ENCODE peak calls at places on chromosomes 4 and X, in six cellular contexts. P is tibial artery, C is HepG2, U is OCI-LY7, L is astrocyte, D is Panc1. Z is an unnamed sample.

GRCh38 chr4:17781072-17781830 is at the start of gene FAM184B:
- DNase-seq in P (no peak), C (no peak), U (no peak), L (peak; percentile 4), D (no peak), Z (no peak)

GRCh38 chrX:74421181-74422028 is at the start of gene SLC16A2:
- DNase-seq in P (peak; percentile 81), C (no peak), U (no peak), L (peak; percentile 76), D (no peak), Z (peak; percentile 19)

GRCh38 chr4:4526401-4526800 is 15.4 kb downstream of the STX18 start:
- DNase-seq in P (no peak), C (no peak), U (no peak), L (no peak), D (no peak), Z (no peak)

GRCh38 chrX:18607966-18608365 is 63.9 kb downstream of the RS1 start:
- DNase-seq in P (no peak), C (no peak), U (no peak), L (no peak), D (no peak), Z (no peak)

GRCh38 chr4:138996090-138996489 is 19.5 kb upstream of the NOCT start:
- DNase-seq in P (no peak), C (no peak), U (no peak), L (no peak), D (no peak), Z (no peak)

GRCh38 chr4:3353747-3354454 is 61.1 kb downstream of the RGS12 start:
- DNase-seq in P (no peak), C (no peak), U (no peak), L (no peak), D (no peak), Z (no peak)

GRCh38 chr4:113436360-113436759 is 325.2 kb downstream of the CAMK2D start:
- DNase-seq in P (no peak), C (no peak), U (peak; percentile 42), L (peak; percentile 76), D (no peak), Z (no peak)

GRCh38 chr4:148293571-148293970 is 148.6 kb downstream of the NR3C2 start:
- DNase-seq in P (no peak), C (no peak), U (no peak), L (no peak), D (no peak), Z (no peak)

GRCh38 chrX:127085939-127086338 is 266.4 kb downstream of the PRR32 start:
- DNase-seq in P (no peak), C (no peak), U (no peak), L (no peak), D (no peak), Z (no peak)

GRCh38 chr4:3410401-3411135 is 31.2 kb upstream of the HGFAC start:
- DNase-seq in P (no peak), C (no peak), U (no peak), L (no peak), D (no peak), Z (no peak)

GRCh38 chrX:153991013-153991580 is 18.5 kb downstream of the TMEM187 start:
- DNase-seq in P (no peak), C (no peak), U (no peak), L (no peak), D (no peak), Z (no peak)

GRCh38 chrX:115147220-115147619 is 42.0 kb upstream of the RBMXL3 start:
- DNase-seq in P (no peak), C (no peak), U (no peak), L (peak; percentile 17), D (no peak), Z (no peak)

GRCh38 chrX:105876658-105877057 is 54.3 kb downstream of the NRK start:
- DNase-seq in P (no peak), C (peak; percentile 3), U (peak; percentile 3), L (no peak), D (no peak), Z (no peak)

GRCh38 chr4:67071641-67072040 is 473.7 kb downstream of the CENPC start:
- DNase-seq in P (no peak), C (no peak), U (no peak), L (no peak), D (no peak), Z (no peak)

GRCh38 chr4:74109894-74110605 is 11.1 kb upstream of the CXCL2 start:
- DNase-seq in P (no peak), C (no peak), U (no peak), L (peak; percentile 97), D (no peak), Z (no peak)

GRCh38 chrX:125205084-125205917 is 114.4 kb upstream of the TEX13C start:
- DNase-seq in P (peak; percentile 55), C (no peak), U (no peak), L (no peak), D (no peak), Z (no peak)

GRCh38 chrX:118761950-118762725 is 34.7 kb downstream of the IL13RA1 start:
- DNase-seq in P (no peak), C (no peak), U (no peak), L (no peak), D (no peak), Z (no peak)

GRCh38 chr4:163767993-163768392 is 273.5 kb downstream of the TMA16 start:
- DNase-seq in P (no peak), C (no peak), U (no peak), L (no peak), D (no peak), Z (no peak)

GRCh38 chr4:25347971-25348370 is 29.1 kb upstream of the ANAPC4 start:
- DNase-seq in P (no peak), C (no peak), U (no peak), L (no peak), D (no peak), Z (no peak)

GRCh38 chrX:8738588-8739189 is 6.8 kb upstream of the ANOS1 start:
- DNase-seq in P (peak; percentile 27), C (peak; percentile 11), U (peak; percentile 9), L (no peak), D (no peak), Z (peak; percentile 14)

GRCh38 chrX:41824551-41824950 is 98.8 kb downstream of the CASK start:
- DNase-seq in P (no peak), C (no peak), U (no peak), L (peak; percentile 56), D (no peak), Z (no peak)

GRCh38 chr4:81648576-81649272 is 177.0 kb upstream of the RASGEF1B start:
- DNase-seq in P (no peak), C (no peak), U (peak; percentile 88), L (peak; percentile 35), D (no peak), Z (peak; percentile 19)

DNA sequence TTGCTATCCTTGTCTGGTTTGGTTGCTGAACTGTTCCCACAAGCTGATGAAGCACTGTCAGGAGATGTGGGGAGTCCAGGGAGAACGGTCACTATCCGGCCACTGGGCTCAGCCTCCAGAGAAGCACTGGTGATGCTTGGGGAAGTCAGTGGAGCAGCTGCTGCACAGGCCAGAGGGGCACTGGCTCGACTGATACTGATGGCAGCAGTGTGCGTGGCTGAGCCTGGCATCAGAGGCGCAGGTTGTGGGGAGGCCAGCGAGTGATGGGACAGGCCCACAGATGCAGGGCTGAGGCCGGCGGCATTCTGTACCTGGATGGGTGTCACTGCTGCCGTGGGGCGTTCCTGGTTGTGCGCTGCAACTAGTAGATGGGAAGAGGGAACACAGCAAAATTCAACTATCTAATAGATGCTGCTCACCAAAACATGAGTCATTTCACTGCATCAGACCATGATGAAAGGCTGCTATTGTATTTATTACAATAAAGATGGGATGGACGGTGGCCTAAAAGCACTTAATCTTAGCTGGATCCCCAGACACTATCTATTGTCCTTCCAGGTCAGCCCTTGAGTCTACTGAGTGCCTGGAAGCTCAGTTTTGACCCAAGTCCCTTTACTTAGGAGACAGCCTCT is 106.3 kb upstream of the CBR4 start:
- DNase-seq in P (no peak), C (no peak), U (no peak), L (peak; percentile 49), D (no peak), Z (no peak)
- H3K27ac ChIP-seq in P (no peak overlapping the region), C (no peak overlapping the region), U (no peak overlapping the region), L (peak overlapping the region; percentile 95), D (no peak overlapping the region), Z (no peak overlapping the region)

GRCh38 chr4:6279582-6280289 is 10.1 kb downstream of the WFS1 start:
- DNase-seq in P (no peak), C (no peak), U (no peak), L (no peak), D (no peak), Z (no peak)
- H3K4me1 ChIP-seq in P (no peaks in the 10 kb centered on the region), C (peaks cover 52% of the 10 kb centered on the region), U (peaks cover 32% of the 10 kb centered on the region), L (peaks cover 14% of the 10 kb centered on the region), D (peaks cover 3% of the 10 kb centered on the region), Z (peaks cover 14% of the 10 kb centered on the region)

DNA sequence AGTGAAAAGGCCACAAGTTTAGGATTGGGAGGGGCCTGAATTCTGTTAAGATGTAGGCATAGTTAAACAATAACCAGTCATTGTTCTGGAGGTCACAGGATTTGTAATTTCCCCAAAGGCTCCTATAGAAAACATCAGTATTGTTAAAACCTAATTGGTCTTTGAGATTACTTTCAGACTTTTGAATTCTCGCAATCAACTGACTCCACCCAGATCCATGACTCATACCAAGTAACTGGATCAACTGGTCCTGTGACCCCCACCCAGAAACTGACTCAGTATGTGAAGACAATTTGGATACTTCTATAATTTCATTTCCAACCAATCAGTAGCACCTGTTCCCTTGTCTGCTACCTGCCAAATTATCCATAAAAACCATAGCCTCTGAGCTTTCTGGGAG is 28.4 kb downstream of the MAGEB16 start:
- DNase-seq in P (no peak), C (no peak), U (no peak), L (no peak), D (no peak), Z (no peak)
- H3K4me3 ChIP-seq in P (no peak overlapping the region), C (no peak overlapping the region), U (no peak overlapping the region), L (no peak overlapping the region), D (no peak overlapping the region), Z (no peak overlapping the region)

GRCh38 chr4:38873290-38873949 is 5.8 kb downstream of the FAM114A1 start:
- DNase-seq in P (no peak), C (peak; percentile 54), U (peak; percentile 45), L (no peak), D (no peak), Z (no peak)
- H3K27ac ChIP-seq in P (no peak overlapping the region), C (peak overlapping the region; percentile 75), U (no peak overlapping the region), L (no peak overlapping the region), D (no peak overlapping the region), Z (no peak overlapping the region)

DNA sequence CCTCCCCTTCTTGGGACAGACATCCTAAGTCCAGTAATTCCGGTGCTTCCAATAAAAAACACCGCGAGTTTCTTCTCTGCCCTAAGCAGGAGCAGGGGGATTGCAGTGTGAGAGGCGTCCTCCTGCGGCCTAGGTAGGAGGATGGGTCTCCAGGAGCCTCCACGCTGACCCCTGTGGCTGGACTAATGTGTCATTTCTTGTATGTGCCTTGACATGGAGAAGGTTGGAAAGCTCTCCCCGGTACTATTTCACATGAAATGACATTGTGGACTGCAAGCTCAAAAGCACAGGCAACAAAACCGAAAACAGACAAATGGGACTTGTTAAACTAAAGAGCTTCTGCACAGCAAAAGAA is 66.6 kb upstream of the ENPP6 start:
- DNase-seq in P (no peak), C (no peak), U (peak; percentile 43), L (no peak), D (no peak), Z (no peak)
- H3K4me1 ChIP-seq in P (no peaks in the 10 kb centered on the region), C (peaks cover 82% of the 10 kb centered on the region), U (peaks cover 99% of the 10 kb centered on the region), L (no peaks in the 10 kb centered on the region), D (no peaks in the 10 kb centered on the region), Z (peaks cover 54% of the 10 kb centered on the region)

DNA sequence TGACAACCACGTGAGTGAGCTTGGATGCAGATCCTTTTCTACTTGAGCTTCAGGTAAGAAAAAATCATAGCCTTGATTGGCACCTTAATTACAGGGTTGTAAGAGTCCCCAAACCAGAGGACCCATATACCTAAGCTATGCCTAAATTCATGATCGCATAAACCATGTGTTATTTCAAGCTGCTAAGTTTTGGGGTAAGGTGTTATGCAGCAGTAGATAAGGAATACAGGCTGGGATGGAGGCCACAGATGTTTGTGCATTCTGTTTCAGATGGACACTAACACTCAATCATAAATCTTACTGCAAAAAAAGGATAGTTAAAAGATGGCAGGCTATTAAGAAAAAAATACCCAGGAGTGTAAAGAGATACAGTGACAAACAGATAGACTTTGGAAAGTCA is 112.3 kb downstream of the ASB9 start:
- DNase-seq in P (no peak), C (no peak), U (no peak), L (no peak), D (no peak), Z (no peak)
- H3K4me3 ChIP-seq in P (no peak overlapping the region), C (no peak overlapping the region), U (no peak overlapping the region), L (no peak overlapping the region), D (no peak overlapping the region), Z (peak overlapping the region; percentile 41)